ENCODE peak calls at places on chromosome 21, in four cellular contexts. I is fibroblast of lung, F is mesendoderm, O is GM12878. Z is an unnamed sample.

GRCh38 chr21:45269861-45270260 is 17.8 kb downstream of the POFUT2 start:
- DNase-seq in I (no peak), F (no peak), O (no peak), Z (no peak)

GRCh38 chr21:46352913-46353312 is 29.0 kb downstream of the PCNT start:
- DNase-seq in I (no peak), F (no peak), O (no peak), Z (no peak)

GRCh38 chr21:27534211-27534610 is 567.3 kb upstream of the ADAMTS5 start:
- DNase-seq in I (no peak), F (no peak), O (no peak), Z (no peak)

GRCh38 chr21:29377266-29377665 is 78.5 kb downstream of the BACH1 start:
- DNase-seq in I (no peak), F (no peak), O (no peak), Z (no peak)

GRCh38 chr21:36092676-36093075 is 22.9 kb downstream of the CBR1 start:
- DNase-seq in I (no peak), F (no peak), O (no peak), Z (no peak)

GRCh38 chr21:46500224-46500861 is 41.7 kb downstream of the DIP2A start:
- DNase-seq in I (peak; percentile 31), F (no peak), O (no peak), Z (no peak)

GRCh38 chr21:32392880-32393676 is at the start of gene URB1:
- DNase-seq in I (peak; percentile 81), F (peak; percentile 84), O (peak; percentile 46), Z (peak; percentile 81)

GRCh38 chr21:17351766-17352165 is 161.1 kb upstream of the CXADR start:
- DNase-seq in I (no peak), F (no peak), O (no peak), Z (no peak)

GRCh38 chr21:16572032-16572431 is 842.2 kb downstream of the USP25 start:
- DNase-seq in I (no peak), F (no peak), O (no peak), Z (no peak)

GRCh38 chr21:44070391-44070790 is 36.8 kb upstream of the PWP2 start:
- DNase-seq in I (no peak), F (no peak), O (no peak), Z (no peak)

GRCh38 chr21:44566403-44566802 is 7.1 kb upstream of the KRTAP10-4 start:
- DNase-seq in I (no peak), F (no peak), O (no peak), Z (no peak)

GRCh38 chr21:20443558-20444155 is 554.6 kb upstream of the NCAM2 start:
- DNase-seq in I (no peak), F (peak; percentile 51), O (no peak), Z (peak; percentile 56)

GRCh38 chr21:31283025-31283424 is 61.0 kb downstream of the TIAM1 start:
- DNase-seq in I (no peak), F (no peak), O (no peak), Z (no peak)

GRCh38 chr21:21714396-21714795 is 716.2 kb downstream of the NCAM2 start:
- DNase-seq in I (peak; percentile 72), F (peak; percentile 7), O (no peak), Z (no peak)

GRCh38 chr21:46411236-46411635 is 47.5 kb upstream of the DIP2A start:
- DNase-seq in I (no peak), F (no peak), O (no peak), Z (peak; percentile 16)

GRCh38 chr21:18340387-18340942 is 63.1 kb downstream of the TMPRSS15 start:
- DNase-seq in I (peak; percentile 7), F (no peak), O (no peak), Z (no peak)

GRCh38 chr21:28439852-28440251 is 552.8 kb downstream of the LTN1 start:
- DNase-seq in I (peak; percentile 95), F (no peak), O (no peak), Z (no peak)

GRCh38 chr21:16942703-16943102 is 570.1 kb upstream of the CXADR start:
- DNase-seq in I (peak; percentile 37), F (peak; percentile 88), O (no peak), Z (peak; percentile 63)

GRCh38 chr21:45640001-45640887 is 3.3 kb upstream of the PCBP3 start:
- DNase-seq in I (no peak), F (peak; percentile 43), O (no peak), Z (no peak)

GRCh38 chr21:36767096-36767495 is 68.2 kb downstream of the SIM2 start:
- DNase-seq in I (no peak), F (no peak), O (no peak), Z (no peak)

GRCh38 chr21:15872236-15872635 is 142.5 kb downstream of the USP25 start:
- DNase-seq in I (no peak), F (no peak), O (no peak), Z (no peak)

GRCh38 chr21:27221084-27221483 is 254.2 kb upstream of the ADAMTS5 start:
- DNase-seq in I (no peak), F (no peak), O (no peak), Z (no peak)

GRCh38 chr21:15062566-15062965 is 2.2 kb downstream of the NRIP1 start:
- DNase-seq in I (peak; percentile 48), F (no peak), O (no peak), Z (no peak)

GRCh38 chr21:14064296-14064645 is 146.5 kb downstream of the LIPI start:
- DNase-seq in I (no peak), F (no peak), O (no peak), Z (no peak)

GRCh38 chr21:43808832-43809251 is 19.5 kb downstream of the RRP1 start:
- DNase-seq in I (no peak), F (no peak), O (no peak), Z (no peak)

GRCh38 chr21:26962516-26963305 is 4.2 kb downstream of the ADAMTS5 start:
- DNase-seq in I (peak; percentile 42), F (no peak), O (no peak), Z (no peak)

GRCh38 chr21:29332461-29333354 is 34.0 kb downstream of the BACH1 start:
- DNase-seq in I (peak; percentile 71), F (no peak), O (no peak), Z (no peak)

GRCh38 chr21:44299085-44299457 is 782 bp upstream of the PFKL start:
- DNase-seq in I (peak; percentile 34), F (no peak), O (no peak), Z (no peak)

GRCh38 chr21:26958792-26959191 is 8.1 kb downstream of the ADAMTS5 start:
- DNase-seq in I (no peak), F (no peak), O (no peak), Z (no peak)

GRCh38 chr21:25733859-25734653 is 648 bp downstream of the ATP5PF start:
- DNase-seq in I (peak; percentile 39), F (peak; percentile 10), O (no peak), Z (no peak)

GRCh38 chr21:38343691-38344090 is 86.9 kb downstream of the KCNJ15 start:
- DNase-seq in I (peak; percentile 59), F (no peak), O (no peak), Z (no peak)
- H3K4me2 ChIP-seq in I (peak overlapping the region; percentile 33), F (no peak overlapping the region), O (no peak overlapping the region), Z (no peak overlapping the region)

GRCh38 chr21:34880401-34880800 is 168.7 kb downstream of the RUNX1 start:
- DNase-seq in I (no peak), F (no peak), O (no peak), Z (no peak)

GRCh38 chr21:34881421-34881820 is 167.7 kb downstream of the RUNX1 start:
- DNase-seq in I (peak; percentile 66), F (no peak), O (no peak), Z (no peak)

GRCh38 chr21:34877485-34878128 is 171.5 kb downstream of the RUNX1 start:
- DNase-seq in I (no peak), F (no peak), O (no peak), Z (no peak)

GRCh38 chr21:34878501-34878900 is 170.6 kb downstream of the RUNX1 start:
- DNase-seq in I (no peak), F (no peak), O (no peak), Z (no peak)

DNA sequence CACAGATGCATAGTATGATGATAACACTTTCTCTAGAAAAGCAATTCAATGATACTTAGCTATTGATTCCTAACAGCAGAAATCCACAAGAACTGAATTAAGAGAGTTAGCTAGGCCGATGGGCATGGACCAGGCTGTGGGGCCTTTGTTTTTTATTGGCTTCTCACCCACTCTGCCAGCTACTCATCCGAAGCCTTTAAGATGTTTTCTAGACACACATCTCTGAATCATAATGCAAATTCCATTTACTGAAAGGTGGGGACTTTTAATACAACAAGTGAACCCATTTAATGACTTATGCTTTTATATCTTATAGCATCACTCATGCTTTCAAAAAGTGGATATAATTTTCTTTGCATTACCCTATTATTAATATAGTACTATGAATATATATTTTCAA is 170.2 kb downstream of the RUNX1 start:
- DNase-seq in I (no peak), F (no peak), O (no peak), Z (no peak)
- H3K4me2 ChIP-seq in I (peak overlapping the region; percentile 60), F (no peak overlapping the region), O (no peak overlapping the region), Z (no peak overlapping the region)

DNA sequence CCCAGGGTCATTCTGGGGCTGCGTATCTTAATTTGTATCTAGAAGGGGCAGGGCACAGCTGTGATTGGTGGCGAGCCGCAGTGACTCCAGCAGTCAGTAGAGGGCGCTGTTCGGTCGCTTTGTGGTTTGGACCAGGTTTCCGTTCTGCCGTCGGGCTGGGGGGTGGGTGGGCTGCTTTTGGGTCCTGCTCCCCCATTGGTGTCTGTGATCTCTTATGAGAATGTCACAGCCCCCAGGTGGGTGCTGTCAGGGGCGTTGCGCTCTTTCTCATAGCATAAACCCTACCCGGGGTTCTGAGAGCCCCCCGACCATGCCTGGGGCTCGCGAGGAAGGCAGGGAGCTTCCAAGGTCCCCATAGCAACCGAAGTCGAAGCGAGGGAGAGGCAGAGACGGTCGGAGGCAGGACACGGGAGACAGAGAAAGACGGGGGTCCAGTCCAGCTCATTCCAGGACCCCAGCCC is 5.4 kb downstream of the TFF3 start:
- DNase-seq in I (peak; percentile 8), F (peak; percentile 78), O (no peak), Z (peak; percentile 79)
- H3K4me2 ChIP-seq in I (no peak overlapping the region), F (peak overlapping the region; percentile 1), O (no peak overlapping the region), Z (peak overlapping the region; percentile 91)

GRCh38 chr21:41712730-41713129 is 54.1 kb downstream of the RIPK4 start:
- DNase-seq in I (no peak), F (no peak), O (no peak), Z (no peak)
- H3K4me2 ChIP-seq in I (no peak overlapping the region), F (peak overlapping the region; percentile 3), O (no peak overlapping the region), Z (peak overlapping the region; percentile 77)

Z was measured in neural progenitor cell.